ENCODE peak calls at places on chromosomes 16 and 17, in eight cellular contexts. R is substantia nigra; K is GOT3; D is EH; O is CD8-positive, alpha-beta memory T cell; C is H7; I is mucosa of descending colon; Y is stimulated activated naive CD8-positive, alpha-beta T cell treated with anti-CD3 and anti-CD28 coated beads, Interleukin-15, amount 100 ng/mL, for 72 hours. B is an unnamed sample.

GRCh38 chr16:19223235-19223847 is 55.3 kb downstream of the SYT17 start:
- DNase-seq in C (peak; percentile 57), D (peak; percentile 3), O (no peak), K (no peak), I (no peak), R (no peak), Y (peak; percentile 18), B (peak; percentile 69)

GRCh38 chr17:8552582-8553320 is 77.8 kb downstream of the MYH10 start:
- DNase-seq in D (peak; percentile 45), K (no peak), O (no peak), Y (no peak), I (no peak), C (no peak), R (no peak), B (no peak)

GRCh38 chr17:66365204-66365524 is 62.8 kb downstream of the PRKCA start:
- DNase-seq in C (no peak), R (no peak), D (no peak), I (no peak), Y (no peak), K (no peak), O (no peak), B (no peak)

GRCh38 chr17:55769625-55770000 is 18.8 kb downstream of the PCTP start:
- DNase-seq in O (no peak), R (no peak), Y (no peak), K (peak; percentile 14), I (no peak), D (peak; percentile 88), C (no peak), B (peak; percentile 60)

GRCh38 chr17:44272954-44273353 is 5.0 kb upstream of the SLC4A1 start:
- DNase-seq in I (no peak), K (no peak), O (no peak), R (no peak), D (no peak), Y (no peak), C (no peak), B (no peak)

GRCh38 chr17:63842173-63842539 is 329 bp downstream of the SMARCD2 start:
- DNase-seq in I (peak; percentile 77), O (no peak), Y (no peak), R (no peak), K (no peak), D (no peak), C (no peak), B (peak; percentile 80)

GRCh38 chr17:28967240-28968135 is 16.2 kb upstream of the PHF12 start:
- DNase-seq in R (no peak), D (peak; percentile 41), I (peak; percentile 19), O (no peak), K (no peak), Y (no peak), C (no peak), B (peak; percentile 89)

GRCh38 chr16:4055748-4056147 is 60.5 kb downstream of the ADCY9 start:
- DNase-seq in O (no peak), I (no peak), D (no peak), K (no peak), R (no peak), Y (no peak), C (no peak), B (no peak)

GRCh38 chr16:66923247-66923851 is 2.0 kb downstream of the RRAD start:
- DNase-seq in D (no peak), I (no peak), Y (no peak), C (peak; percentile 57), K (no peak), R (no peak), O (no peak), B (no peak)

GRCh38 chr16:28009586-28010373 is 53.7 kb downstream of the GSG1L start:
- DNase-seq in D (no peak), O (no peak), R (no peak), K (no peak), Y (no peak), I (no peak), C (no peak), B (no peak)

GRCh38 chr17:28724500-28725165 is 1.4 kb downstream of the TLCD1 start:
- DNase-seq in O (no peak), Y (no peak), K (no peak), D (no peak), C (no peak), R (no peak), I (peak; percentile 36), B (no peak)

GRCh38 chr17:68497885-68498319 is 14.3 kb upstream of the PRKAR1A start:
- DNase-seq in D (no peak), R (no peak), C (no peak), Y (no peak), O (no peak), K (no peak), I (no peak), B (no peak)

GRCh38 chr17:59651346-59651745 is 31.7 kb downstream of the CLTC start:
- DNase-seq in Y (no peak), O (no peak), D (peak; percentile 25), K (no peak), I (no peak), R (no peak), C (no peak), B (no peak)

GRCh38 chr17:29238133-29238850 is 8.4 kb upstream of the CRYBA1 start:
- DNase-seq in Y (no peak), K (no peak), D (peak; percentile 65), O (no peak), R (no peak), C (no peak), I (no peak), B (no peak)

GRCh38 chr16:74713876-74714275 is 13.2 kb upstream of the MLKL start:
- DNase-seq in K (no peak), C (peak; percentile 41), I (no peak), Y (no peak), R (no peak), D (no peak), O (no peak), B (no peak)

GRCh38 chr16:17369441-17369951 is 101.3 kb downstream of the XYLT1 start:
- DNase-seq in R (no peak), O (peak; percentile 58), K (no peak), D (peak; percentile 10), Y (peak; percentile 72), C (no peak), I (peak; percentile 84), B (no peak)

GRCh38 chr16:48029768-48030167 is 126.0 kb downstream of the ABCC12 start:
- DNase-seq in R (no peak), K (no peak), I (no peak), D (peak; percentile 32), O (no peak), C (no peak), Y (no peak), B (no peak)

GRCh38 chr16:58345574-58346354 is 46.5 kb upstream of the GINS3 start:
- DNase-seq in Y (no peak), C (no peak), K (no peak), R (no peak), D (no peak), O (no peak), I (no peak), B (no peak)

GRCh38 chr16:30889721-30890120 is 4.2 kb downstream of the BCL7C start:
- DNase-seq in O (no peak), D (no peak), K (no peak), Y (no peak), I (no peak), R (no peak), C (no peak), B (no peak)

GRCh38 chr17:39674702-39675389 is 6.6 kb downstream of the PNMT start:
- DNase-seq in D (no peak), Y (no peak), K (no peak), R (no peak), C (no peak), I (peak; percentile 84), O (no peak), B (peak; percentile 90)

GRCh38 chr17:70329751-70330150 is 160.4 kb downstream of the KCNJ2 start:
- DNase-seq in I (no peak), D (no peak), O (no peak), C (no peak), K (no peak), R (no peak), Y (no peak), B (no peak)

GRCh38 chr16:74249281-74249680 is 47.3 kb upstream of the PSMD7 start:
- DNase-seq in C (no peak), K (no peak), O (no peak), R (no peak), D (no peak), Y (no peak), I (no peak), B (no peak)

GRCh38 chr16:1610841-1611653 is 825 bp downstream of the IFT140 start:
- DNase-seq in I (no peak), D (peak; percentile 12), O (peak; percentile 10), R (peak; percentile 51), Y (no peak), K (no peak), C (no peak), B (no peak)

GRCh38 chr17:79581306-79581932 is 29.4 kb downstream of the RBFOX3 start:
- DNase-seq in I (no peak), R (no peak), D (no peak), K (no peak), C (no peak), O (no peak), Y (no peak), B (no peak)

GRCh38 chr17:39738568-39738901 is 797 bp downstream of the GRB7 start:
- DNase-seq in C (peak; percentile 88), O (peak; percentile 38), K (no peak), I (peak; percentile 78), D (no peak), R (no peak), Y (peak; percentile 73), B (peak; percentile 87)

GRCh38 chr17:73800893-73801292 is 156.6 kb upstream of the SDK2 start:
- DNase-seq in D (no peak), C (no peak), K (no peak), I (no peak), R (no peak), O (no peak), Y (no peak), B (no peak)

GRCh38 chr16:87918314-87918713 is 18.0 kb downstream of the CA5A start:
- DNase-seq in D (peak; percentile 62), C (no peak), R (no peak), I (no peak), Y (no peak), O (no peak), K (no peak), B (no peak)

GRCh38 chr16:14672403-14672971 is 21.6 kb downstream of the PLA2G10 start:
- DNase-seq in C (no peak), D (no peak), R (no peak), I (no peak), Y (peak; percentile 13), K (no peak), O (no peak), B (no peak)

GRCh38 chr16:15583526-15583925 is 59.4 kb downstream of the MARF1 start:
- DNase-seq in I (no peak), D (no peak), Y (no peak), O (no peak), C (no peak), R (no peak), K (no peak), B (no peak)

GRCh38 chr16:30738984-30739951 is 9.0 kb upstream of the PHKG2 start:
- DNase-seq in I (no peak), Y (no peak), R (no peak), C (peak; percentile 60), O (no peak), D (no peak), K (no peak), B (peak; percentile 62)

GRCh38 chr17:70636517-70637133 is 467.3 kb downstream of the KCNJ2 start:
- DNase-seq in K (no peak), C (peak; percentile 33), O (no peak), D (peak; percentile 41), I (no peak), R (no peak), Y (no peak), B (no peak)

GRCh38 chr17:79495665-79496064 is 115.2 kb downstream of the RBFOX3 start:
- DNase-seq in I (no peak), D (no peak), R (no peak), O (no peak), Y (no peak), C (no peak), K (no peak), B (no peak)

GRCh38 chr16:28531777-28532744 is 6.7 kb downstream of the NUPR1 start:
- DNase-seq in O (no peak), K (no peak), R (no peak), I (peak; percentile 88), D (peak; percentile 52), C (peak; percentile 77), Y (no peak), B (peak; percentile 92)